ENCODE peak calls at places on chromosomes 2 and 18, in seven cellular contexts. One of them, this sample, is unnamed.

GRCh38 chr18:41532344-41533086 is 422.5 kb upstream of the PIK3C3 start:
- DNase-seq in stimulated activated CD4-positive, alpha-beta T cell treated with anti-CD3 and anti-CD28 coated beads, TNF-alpha, amount 100 ng/mL, for 4 hours: no peak
- DNase-seq in stimulated activated CD8-positive, alpha-beta memory T cell treated with anti-CD3 and anti-CD28 coated beads, Interleukin-15, amount 100 ng/mL, for 24 hours: no peak
- DNase-seq in small intestine: no peak
- DNase-seq in NCI-H460: peak; percentile 15
- DNase-seq in NCI-H1105 treated with DMSO at 0.1 percent for 48 hours: no peak
- DNase-seq in stomach: no peak
- DNase-seq in this sample: no peak

GRCh38 chr18:46298511-46298910 is 194.3 kb downstream of the HAUS1 start:
- DNase-seq in stimulated activated CD8-positive, alpha-beta memory T cell treated with anti-CD3 and anti-CD28 coated beads, Interleukin-15, amount 100 ng/mL, for 24 hours: no peak
- DNase-seq in small intestine: no peak
- DNase-seq in NCI-H460: no peak
- DNase-seq in stomach: no peak
- DNase-seq in stimulated activated CD4-positive, alpha-beta T cell treated with anti-CD3 and anti-CD28 coated beads, TNF-alpha, amount 100 ng/mL, for 4 hours: no peak
- DNase-seq in NCI-H1105 treated with DMSO at 0.1 percent for 48 hours: no peak
- DNase-seq in this sample: no peak

GRCh38 chr18:62389761-62390481 is 64.8 kb downstream of the TNFRSF11A start:
- DNase-seq in NCI-H1105 treated with DMSO at 0.1 percent for 48 hours: no peak
- DNase-seq in stomach: no peak
- DNase-seq in small intestine: no peak
- DNase-seq in stimulated activated CD8-positive, alpha-beta memory T cell treated with anti-CD3 and anti-CD28 coated beads, Interleukin-15, amount 100 ng/mL, for 24 hours: no peak
- DNase-seq in stimulated activated CD4-positive, alpha-beta T cell treated with anti-CD3 and anti-CD28 coated beads, TNF-alpha, amount 100 ng/mL, for 4 hours: no peak
- DNase-seq in NCI-H460: no peak
- DNase-seq in this sample: no peak

GRCh38 chr2:210461401-210461800 is 15.2 kb downstream of the LANCL1 start:
- DNase-seq in NCI-H460: no peak
- DNase-seq in stimulated activated CD8-positive, alpha-beta memory T cell treated with anti-CD3 and anti-CD28 coated beads, Interleukin-15, amount 100 ng/mL, for 24 hours: no peak
- DNase-seq in small intestine: no peak
- DNase-seq in NCI-H1105 treated with DMSO at 0.1 percent for 48 hours: peak; percentile 64
- DNase-seq in stimulated activated CD4-positive, alpha-beta T cell treated with anti-CD3 and anti-CD28 coated beads, TNF-alpha, amount 100 ng/mL, for 4 hours: no peak
- DNase-seq in stomach: no peak
- DNase-seq in this sample: no peak

GRCh38 chr2:109342890-109343289 is 213.9 kb downstream of the SH3RF3 start:
- DNase-seq in NCI-H460: no peak
- DNase-seq in stimulated activated CD8-positive, alpha-beta memory T cell treated with anti-CD3 and anti-CD28 coated beads, Interleukin-15, amount 100 ng/mL, for 24 hours: no peak
- DNase-seq in stimulated activated CD4-positive, alpha-beta T cell treated with anti-CD3 and anti-CD28 coated beads, TNF-alpha, amount 100 ng/mL, for 4 hours: no peak
- DNase-seq in stomach: no peak
- DNase-seq in small intestine: no peak
- DNase-seq in NCI-H1105 treated with DMSO at 0.1 percent for 48 hours: no peak
- DNase-seq in this sample: no peak

GRCh38 chr2:9285921-9286320 is 79.3 kb downstream of the ASAP2 start:
- DNase-seq in stomach: no peak
- DNase-seq in small intestine: no peak
- DNase-seq in stimulated activated CD4-positive, alpha-beta T cell treated with anti-CD3 and anti-CD28 coated beads, TNF-alpha, amount 100 ng/mL, for 4 hours: no peak
- DNase-seq in NCI-H460: no peak
- DNase-seq in stimulated activated CD8-positive, alpha-beta memory T cell treated with anti-CD3 and anti-CD28 coated beads, Interleukin-15, amount 100 ng/mL, for 24 hours: no peak
- DNase-seq in NCI-H1105 treated with DMSO at 0.1 percent for 48 hours: no peak
- DNase-seq in this sample: no peak

GRCh38 chr2:42060718-42061619 is 13.1 kb downstream of the PKDCC start:
- DNase-seq in small intestine: peak; percentile 85
- DNase-seq in stimulated activated CD4-positive, alpha-beta T cell treated with anti-CD3 and anti-CD28 coated beads, TNF-alpha, amount 100 ng/mL, for 4 hours: no peak
- DNase-seq in stimulated activated CD8-positive, alpha-beta memory T cell treated with anti-CD3 and anti-CD28 coated beads, Interleukin-15, amount 100 ng/mL, for 24 hours: no peak
- DNase-seq in NCI-H1105 treated with DMSO at 0.1 percent for 48 hours: no peak
- DNase-seq in NCI-H460: no peak
- DNase-seq in stomach: no peak
- DNase-seq in this sample: no peak

GRCh38 chr18:24270937-24271380 is 126.7 kb downstream of the OSBPL1A start:
- DNase-seq in stimulated activated CD8-positive, alpha-beta memory T cell treated with anti-CD3 and anti-CD28 coated beads, Interleukin-15, amount 100 ng/mL, for 24 hours: no peak
- DNase-seq in NCI-H460: peak; percentile 0
- DNase-seq in stimulated activated CD4-positive, alpha-beta T cell treated with anti-CD3 and anti-CD28 coated beads, TNF-alpha, amount 100 ng/mL, for 4 hours: no peak
- DNase-seq in NCI-H1105 treated with DMSO at 0.1 percent for 48 hours: no peak
- DNase-seq in stomach: no peak
- DNase-seq in small intestine: peak; percentile 28
- DNase-seq in this sample: no peak

GRCh38 chr2:206353685-206354084 is 79.2 kb downstream of the ZDBF2 start:
- DNase-seq in small intestine: no peak
- DNase-seq in NCI-H460: no peak
- DNase-seq in stimulated activated CD4-positive, alpha-beta T cell treated with anti-CD3 and anti-CD28 coated beads, TNF-alpha, amount 100 ng/mL, for 4 hours: no peak
- DNase-seq in stomach: no peak
- DNase-seq in stimulated activated CD8-positive, alpha-beta memory T cell treated with anti-CD3 and anti-CD28 coated beads, Interleukin-15, amount 100 ng/mL, for 24 hours: no peak
- DNase-seq in NCI-H1105 treated with DMSO at 0.1 percent for 48 hours: no peak
- DNase-seq in this sample: no peak

GRCh38 chr2:42854207-42854818 is 61.9 kb upstream of the HAAO start:
- DNase-seq in stimulated activated CD8-positive, alpha-beta memory T cell treated with anti-CD3 and anti-CD28 coated beads, Interleukin-15, amount 100 ng/mL, for 24 hours: no peak
- DNase-seq in NCI-H1105 treated with DMSO at 0.1 percent for 48 hours: no peak
- DNase-seq in small intestine: no peak
- DNase-seq in NCI-H460: no peak
- DNase-seq in stimulated activated CD4-positive, alpha-beta T cell treated with anti-CD3 and anti-CD28 coated beads, TNF-alpha, amount 100 ng/mL, for 4 hours: no peak
- DNase-seq in stomach: no peak
- DNase-seq in this sample: no peak

GRCh38 chr2:109265369-109265768 is 136.4 kb downstream of the SH3RF3 start:
- DNase-seq in stimulated activated CD4-positive, alpha-beta T cell treated with anti-CD3 and anti-CD28 coated beads, TNF-alpha, amount 100 ng/mL, for 4 hours: no peak
- DNase-seq in NCI-H460: no peak
- DNase-seq in small intestine: no peak
- DNase-seq in NCI-H1105 treated with DMSO at 0.1 percent for 48 hours: no peak
- DNase-seq in stomach: no peak
- DNase-seq in stimulated activated CD8-positive, alpha-beta memory T cell treated with anti-CD3 and anti-CD28 coated beads, Interleukin-15, amount 100 ng/mL, for 24 hours: no peak
- DNase-seq in this sample: no peak

GRCh38 chr2:120394764-120395163 is 48.8 kb downstream of the INHBB start:
- DNase-seq in stimulated activated CD8-positive, alpha-beta memory T cell treated with anti-CD3 and anti-CD28 coated beads, Interleukin-15, amount 100 ng/mL, for 24 hours: no peak
- DNase-seq in NCI-H460: no peak
- DNase-seq in NCI-H1105 treated with DMSO at 0.1 percent for 48 hours: no peak
- DNase-seq in stimulated activated CD4-positive, alpha-beta T cell treated with anti-CD3 and anti-CD28 coated beads, TNF-alpha, amount 100 ng/mL, for 4 hours: no peak
- DNase-seq in small intestine: no peak
- DNase-seq in stomach: peak; percentile 16
- DNase-seq in this sample: no peak

GRCh38 chr2:40032650-40033319 is 253.7 kb upstream of the THUMPD2 start:
- DNase-seq in stimulated activated CD4-positive, alpha-beta T cell treated with anti-CD3 and anti-CD28 coated beads, TNF-alpha, amount 100 ng/mL, for 4 hours: no peak
- DNase-seq in small intestine: no peak
- DNase-seq in NCI-H460: no peak
- DNase-seq in stimulated activated CD8-positive, alpha-beta memory T cell treated with anti-CD3 and anti-CD28 coated beads, Interleukin-15, amount 100 ng/mL, for 24 hours: no peak
- DNase-seq in NCI-H1105 treated with DMSO at 0.1 percent for 48 hours: no peak
- DNase-seq in stomach: no peak
- DNase-seq in this sample: no peak

GRCh38 chr18:47754311-47755101 is 176.0 kb downstream of the SMAD2 start:
- DNase-seq in stimulated activated CD8-positive, alpha-beta memory T cell treated with anti-CD3 and anti-CD28 coated beads, Interleukin-15, amount 100 ng/mL, for 24 hours: peak; percentile 26
- DNase-seq in stimulated activated CD4-positive, alpha-beta T cell treated with anti-CD3 and anti-CD28 coated beads, TNF-alpha, amount 100 ng/mL, for 4 hours: no peak
- DNase-seq in small intestine: peak; percentile 12
- DNase-seq in stomach: peak; percentile 43
- DNase-seq in NCI-H460: peak; percentile 34
- DNase-seq in NCI-H1105 treated with DMSO at 0.1 percent for 48 hours: peak; percentile 53
- DNase-seq in this sample: no peak

GRCh38 chr2:1609040-1609439 is 135.3 kb downstream of the PXDN start:
- DNase-seq in NCI-H1105 treated with DMSO at 0.1 percent for 48 hours: no peak
- DNase-seq in stimulated activated CD4-positive, alpha-beta T cell treated with anti-CD3 and anti-CD28 coated beads, TNF-alpha, amount 100 ng/mL, for 4 hours: no peak
- DNase-seq in stimulated activated CD8-positive, alpha-beta memory T cell treated with anti-CD3 and anti-CD28 coated beads, Interleukin-15, amount 100 ng/mL, for 24 hours: no peak
- DNase-seq in small intestine: no peak
- DNase-seq in stomach: no peak
- DNase-seq in NCI-H460: no peak
- DNase-seq in this sample: no peak

GRCh38 chr2:1478311-1479305 is 65.3 kb downstream of the TPO start:
- DNase-seq in stomach: no peak
- DNase-seq in stimulated activated CD4-positive, alpha-beta T cell treated with anti-CD3 and anti-CD28 coated beads, TNF-alpha, amount 100 ng/mL, for 4 hours: no peak
- DNase-seq in stimulated activated CD8-positive, alpha-beta memory T cell treated with anti-CD3 and anti-CD28 coated beads, Interleukin-15, amount 100 ng/mL, for 24 hours: no peak
- DNase-seq in NCI-H1105 treated with DMSO at 0.1 percent for 48 hours: no peak
- DNase-seq in NCI-H460: no peak
- DNase-seq in small intestine: no peak
- DNase-seq in this sample: no peak

GRCh38 chr2:69995511-69995910 is 34.1 kb upstream of the ASPRV1 start:
- DNase-seq in small intestine: no peak
- DNase-seq in NCI-H1105 treated with DMSO at 0.1 percent for 48 hours: no peak
- DNase-seq in NCI-H460: no peak
- DNase-seq in stomach: peak; percentile 11
- DNase-seq in stimulated activated CD4-positive, alpha-beta T cell treated with anti-CD3 and anti-CD28 coated beads, TNF-alpha, amount 100 ng/mL, for 4 hours: no peak
- DNase-seq in stimulated activated CD8-positive, alpha-beta memory T cell treated with anti-CD3 and anti-CD28 coated beads, Interleukin-15, amount 100 ng/mL, for 24 hours: no peak
- DNase-seq in this sample: no peak

GRCh38 chr2:71551631-71551915 is 98.2 kb downstream of the DYSF start:
- DNase-seq in NCI-H460: no peak
- DNase-seq in stomach: no peak
- DNase-seq in stimulated activated CD4-positive, alpha-beta T cell treated with anti-CD3 and anti-CD28 coated beads, TNF-alpha, amount 100 ng/mL, for 4 hours: no peak
- DNase-seq in stimulated activated CD8-positive, alpha-beta memory T cell treated with anti-CD3 and anti-CD28 coated beads, Interleukin-15, amount 100 ng/mL, for 24 hours: no peak
- DNase-seq in NCI-H1105 treated with DMSO at 0.1 percent for 48 hours: no peak
- DNase-seq in small intestine: no peak
- DNase-seq in this sample: no peak

GRCh38 chr2:127884436-127884835 is 1.3 kb downstream of the AMMECR1L start:
- DNase-seq in small intestine: peak; percentile 14
- DNase-seq in stimulated activated CD4-positive, alpha-beta T cell treated with anti-CD3 and anti-CD28 coated beads, TNF-alpha, amount 100 ng/mL, for 4 hours: no peak
- DNase-seq in NCI-H460: peak; percentile 30
- DNase-seq in NCI-H1105 treated with DMSO at 0.1 percent for 48 hours: no peak
- DNase-seq in stomach: no peak
- DNase-seq in stimulated activated CD8-positive, alpha-beta memory T cell treated with anti-CD3 and anti-CD28 coated beads, Interleukin-15, amount 100 ng/mL, for 24 hours: no peak
- DNase-seq in this sample: no peak